ENCODE peak calls at places on chromosomes 3 and 15, in six cellular contexts. L, Z, K, J, S and O are unnamed samples.

GRCh38 chr15:97077930-97078329 is 747.4 kb downstream of the NR2F2 start:
- DNase-seq in L (no peak), Z (no peak), K (no peak), J (no peak), S (no peak), O (no peak)

GRCh38 chr3:110608566-110608965 is 463.1 kb upstream of the NECTIN3 start:
- DNase-seq in L (peak), Z (peak), K (peak), J (no peak), S (no peak), O (no peak)

GRCh38 chr3:162729686-162730085 is 1233.1 kb downstream of the OTOL1 start:
- DNase-seq in L (peak), Z (peak), K (no peak), J (no peak), S (no peak), O (no peak)

GRCh38 chr3:194617827-194618226 is 15.4 kb downstream of the TMEM44 start:
- DNase-seq in L (peak), Z (peak), K (peak), J (no peak), S (no peak), O (no peak)

GRCh38 chr3:71398157-71398836 is 185.2 kb downstream of the FOXP1 start:
- DNase-seq in L (no peak), Z (no peak), K (no peak), J (no peak), S (no peak), O (no peak)

GRCh38 chr15:80752204-80752603 is 27.0 kb upstream of the CEMIP start:
- DNase-seq in L (no peak), Z (no peak), K (no peak), J (no peak), S (no peak), O (no peak)

GRCh38 chr15:40506964-40507571 is 36.3 kb downstream of the CHST14 start:
- DNase-seq in L (peak), Z (peak), K (peak), J (no peak), S (peak), O (peak)

GRCh38 chr3:55859305-55859704 is 372.2 kb upstream of the WNT5A start:
- DNase-seq in L (no peak), Z (no peak), K (no peak), J (no peak), S (no peak), O (no peak)

GRCh38 chr15:80660114-80660513 is 35.0 kb upstream of the ABHD17C start:
- DNase-seq in L (peak), Z (peak), K (peak), J (no peak), S (peak), O (no peak)

GRCh38 chr15:70717237-70717793 is 46.0 kb downstream of the UACA start:
- DNase-seq in L (peak), Z (no peak), K (peak), J (no peak), S (no peak), O (no peak)

GRCh38 chr3:169244119-169244864 is 419.2 kb downstream of the MECOM start:
- DNase-seq in L (no peak), Z (no peak), K (no peak), J (no peak), S (no peak), O (no peak)

GRCh38 chr15:88802991-88803240 is 320 bp upstream of the ACAN start:
- DNase-seq in L (no peak), Z (peak), K (no peak), J (no peak), S (no peak), O (no peak)

GRCh38 chr15:69854521-69855171 is 243.1 kb downstream of the TLE3 start:
- DNase-seq in L (peak), Z (peak), K (peak), J (peak), S (no peak), O (no peak)

GRCh38 chr15:48939686-48940085 is 24.0 kb downstream of the SHC4 start:
- DNase-seq in L (peak), Z (peak), K (peak), J (peak), S (no peak), O (no peak)

GRCh38 chr3:8739757-8740508 is 6.3 kb downstream of the CAV3 start:
- DNase-seq in L (peak), Z (peak), K (peak), J (peak), S (no peak), O (no peak)

GRCh38 chr3:23829242-23829934 is 23.6 kb downstream of the UBE2E1 start:
- DNase-seq in L (no peak), Z (no peak), K (no peak), J (no peak), S (no peak), O (no peak)

GRCh38 chr3:116614795-116615362 is 94.7 kb upstream of the TUSC7 start:
- DNase-seq in L (peak), Z (peak), K (peak), J (no peak), S (no peak), O (no peak)

GRCh38 chr3:159907828-159908227 is 80.8 kb upstream of the IL12A start:
- DNase-seq in L (no peak), Z (no peak), K (no peak), J (no peak), S (no peak), O (no peak)

GRCh38 chr3:119643528-119643927 is 16.9 kb downstream of the POPDC2 start:
- DNase-seq in L (peak), Z (peak), K (peak), J (no peak), S (no peak), O (no peak)

GRCh38 chr15:68432665-68433064 is 702 bp upstream of the ITGA11 start:
- DNase-seq in L (no peak), Z (no peak), K (no peak), J (no peak), S (no peak), O (no peak)

GRCh38 chr15:68431792-68432401 is at the start of gene ITGA11:
- DNase-seq in L (peak), Z (peak), K (peak), J (no peak), S (peak), O (no peak)

GRCh38 chr15:68430471-68431036 is 1.4 kb downstream of the ITGA11 start:
- DNase-seq in L (no peak), Z (peak), K (no peak), J (no peak), S (no peak), O (no peak)

GRCh38 chr15:68429691-68430470 is 2.1 kb downstream of the ITGA11 start:
- DNase-seq in L (no peak), Z (peak), K (no peak), J (no peak), S (no peak), O (no peak)

GRCh38 chr15:68431037-68431791 is 749 bp downstream of the ITGA11 start:
- DNase-seq in L (no peak), Z (peak), K (no peak), J (no peak), S (no peak), O (no peak)
- H3K4me3 ChIP-seq in L (peak), Z (peak), K (peak), J (peak), S (no peak), O (no peak)

DNA sequence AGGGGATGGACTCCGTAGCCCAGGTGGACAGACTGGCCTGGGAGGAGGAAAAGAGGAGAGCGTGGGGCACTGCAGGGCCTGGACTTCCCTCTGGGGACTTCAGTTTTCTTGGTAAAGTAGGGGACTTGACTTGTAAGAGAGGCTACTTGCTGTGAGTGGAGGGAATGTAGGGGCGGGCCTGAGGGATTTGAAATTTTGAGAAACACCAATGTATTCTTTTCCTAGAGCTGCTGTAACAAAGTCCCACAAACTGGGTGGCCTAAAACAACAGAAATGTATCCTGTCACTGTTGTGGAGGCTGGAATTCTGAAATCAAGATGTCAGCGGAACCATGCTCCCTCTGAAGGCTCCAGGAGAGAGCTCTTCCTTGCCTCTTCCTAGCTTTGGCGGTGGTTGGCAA is 5.8 kb upstream of the HEG1 start:
- DNase-seq in L (no peak), Z (no peak), K (no peak), J (no peak), S (no peak), O (no peak)
- H3K27ac ChIP-seq in L (peak), Z (peak), K (peak), J (peak), S (peak), O (no peak)

DNA sequence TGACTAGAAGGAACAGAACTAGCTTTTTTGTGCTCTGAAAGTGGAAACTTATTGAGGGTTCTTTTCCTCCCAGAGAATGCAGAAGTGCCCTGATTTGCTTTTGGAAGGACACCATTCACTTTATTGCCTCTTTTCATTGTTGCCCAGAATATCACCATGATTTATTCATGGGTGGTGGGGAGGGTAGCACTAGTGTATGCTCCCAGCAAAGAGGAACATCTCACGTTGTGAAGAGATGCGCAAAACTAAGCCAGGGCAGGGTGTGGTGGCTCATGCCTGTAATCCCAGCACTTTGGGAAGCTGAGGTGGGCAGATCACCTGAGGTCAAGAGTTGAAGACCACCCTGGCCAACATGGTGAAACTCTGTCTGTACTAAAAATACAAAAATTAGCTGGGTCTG is 31.4 kb downstream of the FLNB start:
- DNase-seq in L (no peak), Z (no peak), K (no peak), J (no peak), S (no peak), O (no peak)
- H3K4me3 ChIP-seq in L (no peak), Z (no peak), K (no peak), J (no peak), S (no peak), O (no peak)

GRCh38 chr3:134144694-134145093 is 106.0 kb downstream of the RYK start:
- DNase-seq in L (no peak), Z (no peak), K (no peak), J (no peak), S (no peak), O (no peak)
- H3K27ac ChIP-seq in L (no peak), Z (no peak), K (no peak), J (no peak), S (no peak), O (no peak)

DNA sequence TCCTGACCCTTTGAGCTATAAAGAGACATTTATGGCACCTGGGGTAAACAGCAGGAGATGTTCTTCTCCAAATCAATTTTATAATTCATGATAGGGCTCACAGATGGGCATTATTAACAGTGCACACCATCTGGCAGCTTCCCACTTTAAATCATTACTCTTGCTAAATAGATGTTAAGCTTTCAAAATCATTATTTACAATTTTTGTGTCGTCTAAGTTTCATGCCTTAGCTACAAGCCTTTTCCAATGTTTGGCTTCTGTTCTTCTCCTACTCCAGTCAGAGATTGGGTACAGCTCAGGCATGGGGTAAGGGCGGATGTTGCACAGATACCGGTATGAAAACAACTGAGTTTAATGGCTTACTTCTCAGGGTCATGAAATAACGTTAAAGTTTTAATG is 120.9 kb upstream of the PFN2 start:
- DNase-seq in L (no peak), Z (no peak), K (no peak), J (no peak), S (no peak), O (no peak)
- H3K4me3 ChIP-seq in L (no peak), Z (no peak), K (no peak), J (no peak), S (no peak), O (no peak)